ENCODE peak calls at places on chromosome 21, in six cellular contexts. U is PC-9, T is MM.1S, V is PC-3, P is SK-N-SH, Q is GM23248. X is an unnamed sample. For H4K20me1, H3F3A and H3K4me1, the result is how much of the 10 kb centered on the place peaks cover.

GRCh38 chr21:45302082-45303061 is 14.7 kb upstream of the POFUT2 start:
- DNase-seq in T (peak), U (no peak), Q (no peak), V (no peak), P (no peak), X (no peak)

GRCh38 chr21:45523411-45524101 is 18.7 kb downstream of the SLC19A1 start:
- DNase-seq in T (no peak), Q (no peak), P (no peak), U (no peak), V (no peak), X (no peak)

GRCh38 chr21:36388835-36389234 is 3.6 kb downstream of the CHAF1B start:
- DNase-seq in Q (peak), T (no peak), P (peak), U (no peak), V (no peak), X (peak)

GRCh38 chr21:44930543-44930981 is 9.3 kb upstream of the SLX9 start:
- DNase-seq in P (no peak), U (no peak), V (peak), Q (peak), T (no peak), X (no peak)

GRCh38 chr21:40454057-40454456 is 392.9 kb downstream of the DSCAM start:
- DNase-seq in Q (no peak), U (no peak), T (peak), P (no peak), V (no peak), X (no peak)

GRCh38 chr21:25961042-25961441 is 209.5 kb downstream of the APP start:
- DNase-seq in Q (no peak), T (peak), V (no peak), P (no peak), U (no peak), X (peak)

GRCh38 chr21:45948576-45949141 is 32.9 kb upstream of the COL6A1 start:
- DNase-seq in V (no peak), Q (no peak), U (no peak), P (no peak), T (no peak), X (no peak)

GRCh38 chr21:43815107-43815742 is 25.8 kb downstream of the RRP1 start:
- DNase-seq in T (no peak), Q (no peak), U (no peak), P (no peak), V (no peak), X (peak)

GRCh38 chr21:45405271-45405818 is 380 bp downstream of the COL18A1 start:
- DNase-seq in T (no peak), P (peak), U (no peak), Q (peak), V (peak), X (peak)

GRCh38 chr21:46369520-46370235 is 45.7 kb downstream of the PCNT start:
- DNase-seq in U (no peak), P (no peak), V (no peak), T (peak), Q (no peak), X (no peak)

GRCh38 chr21:28099296-28099695 is 893.4 kb downstream of the LTN1 start:
- DNase-seq in Q (no peak), P (no peak), V (no peak), U (no peak), T (no peak), X (no peak)

GRCh38 chr21:43917515-43918384 is 52.7 kb downstream of the AGPAT3 start:
- DNase-seq in T (peak), Q (no peak), U (no peak), V (peak), P (no peak), X (no peak)

GRCh38 chr21:46180079-46180722 is 4.1 kb downstream of the SPATC1L start:
- DNase-seq in T (no peak), Q (no peak), V (no peak), U (no peak), P (no peak), X (no peak)

GRCh38 chr21:32061755-32062154 is 188.9 kb downstream of the HUNK start:
- DNase-seq in T (no peak), U (no peak), Q (no peak), V (no peak), P (no peak), X (no peak)

GRCh38 chr21:45309069-45309521 is 21.4 kb upstream of the POFUT2 start:
- DNase-seq in T (peak), V (peak), Q (peak), U (no peak), P (peak), X (peak)

GRCh38 chr21:35981514-35982070 is 78.7 kb downstream of the SETD4 start:
- DNase-seq in Q (peak), T (no peak), P (no peak), V (no peak), U (no peak), X (no peak)

GRCh38 chr21:26800001-26800400 is 45.2 kb downstream of the ADAMTS1 start:
- DNase-seq in V (no peak), P (no peak), T (no peak), Q (peak), U (no peak), X (no peak)

GRCh38 chr21:44502559-44502958 is 37.4 kb downstream of the KRTAP10-1 start:
- DNase-seq in Q (no peak), U (no peak), V (no peak), T (no peak), P (no peak), X (no peak)

GRCh38 chr21:17071093-17071492 is 441.8 kb upstream of the CXADR start:
- DNase-seq in P (no peak), T (no peak), Q (no peak), U (no peak), V (no peak), X (no peak)

GRCh38 chr21:46253610-46254124 is 25.1 kb upstream of the LSS start:
- DNase-seq in Q (peak), P (no peak), T (no peak), U (no peak), V (no peak), X (no peak)

GRCh38 chr21:26169061-26169610 is 1.4 kb downstream of the APP start:
- DNase-seq in T (peak), Q (peak), U (no peak), P (peak), V (peak), X (peak)

GRCh38 chr21:45406801-45407628 is 2.0 kb downstream of the COL18A1 start:
- DNase-seq in U (no peak), Q (peak), P (no peak), V (no peak), T (no peak), X (peak)

GRCh38 chr21:45973475-45974072 is 8.0 kb upstream of the COL6A1 start:
- DNase-seq in P (peak), V (peak), T (peak), U (no peak), Q (peak), X (peak)

GRCh38 chr21:45286671-45287437 is 841 bp downstream of the POFUT2 start:
- DNase-seq in T (no peak), U (no peak), V (no peak), Q (peak), P (peak), X (peak)

GRCh38 chr21:45001134-45002095 is 61.6 kb downstream of the SLX9 start:
- DNase-seq in T (no peak), Q (peak), P (no peak), U (peak), V (peak), X (no peak)

GRCh38 chr21:26842300-26842699 is 2.9 kb downstream of the ADAMTS1 start:
- DNase-seq in P (no peak), V (peak), U (no peak), T (no peak), Q (peak), X (no peak)

GRCh38 chr21:44449473-44450363 is 5.6 kb upstream of the LRRC3 start:
- DNase-seq in T (no peak), P (peak), Q (no peak), U (no peak), V (no peak), X (no peak)

GRCh38 chr21:32772281-32773047 is 909 bp upstream of the PAXBP1 start:
- DNase-seq in P (peak), V (peak), Q (peak), T (peak), U (peak), X (peak)

GRCh38 chr21:23960769-23961168 is 1646.5 kb downstream of the MRPL39 start:
- DNase-seq in T (no peak), U (no peak), P (no peak), Q (no peak), V (peak), X (no peak)

GRCh38 chr21:21397464-21397863 is 399.3 kb downstream of the NCAM2 start:
- DNase-seq in V (no peak), Q (no peak), U (no peak), P (no peak), T (no peak), X (no peak)

GRCh38 chr21:45575304-45575992 is 33.2 kb upstream of the SLC19A1 start:
- DNase-seq in U (no peak), Q (no peak), V (no peak), P (peak), T (no peak), X (no peak)

GRCh38 chr21:17585875-17586450 is 26.7 kb downstream of the BTG3 start:
- DNase-seq in T (peak), Q (peak), U (peak), V (peak), P (peak), X (peak)

GRCh38 chr21:31173881-31174555 is 135.7 kb upstream of the KRTAP19-8 start:
- DNase-seq in V (no peak), U (no peak), P (peak), T (no peak), Q (no peak), X (peak)

GRCh38 chr21:25638634-25639166 is 358 bp upstream of the JAM2 start:
- DNase-seq in V (no peak), T (no peak), P (no peak), U (no peak), Q (peak), X (no peak)

GRCh38 chr21:44960141-44961092 is 20.6 kb downstream of the SLX9 start:
- DNase-seq in P (no peak), U (no peak), V (no peak), T (no peak), Q (no peak), X (no peak)

GRCh38 chr21:37431243-37431642 is 64.7 kb downstream of the DYRK1A start:
- DNase-seq in P (no peak), V (no peak), T (no peak), Q (no peak), U (no peak), X (no peak)
- H4K20me1 ChIP-seq in P (half or more), V (under half), T (under half), Q (under half), U (under half), X (half or more)

DNA sequence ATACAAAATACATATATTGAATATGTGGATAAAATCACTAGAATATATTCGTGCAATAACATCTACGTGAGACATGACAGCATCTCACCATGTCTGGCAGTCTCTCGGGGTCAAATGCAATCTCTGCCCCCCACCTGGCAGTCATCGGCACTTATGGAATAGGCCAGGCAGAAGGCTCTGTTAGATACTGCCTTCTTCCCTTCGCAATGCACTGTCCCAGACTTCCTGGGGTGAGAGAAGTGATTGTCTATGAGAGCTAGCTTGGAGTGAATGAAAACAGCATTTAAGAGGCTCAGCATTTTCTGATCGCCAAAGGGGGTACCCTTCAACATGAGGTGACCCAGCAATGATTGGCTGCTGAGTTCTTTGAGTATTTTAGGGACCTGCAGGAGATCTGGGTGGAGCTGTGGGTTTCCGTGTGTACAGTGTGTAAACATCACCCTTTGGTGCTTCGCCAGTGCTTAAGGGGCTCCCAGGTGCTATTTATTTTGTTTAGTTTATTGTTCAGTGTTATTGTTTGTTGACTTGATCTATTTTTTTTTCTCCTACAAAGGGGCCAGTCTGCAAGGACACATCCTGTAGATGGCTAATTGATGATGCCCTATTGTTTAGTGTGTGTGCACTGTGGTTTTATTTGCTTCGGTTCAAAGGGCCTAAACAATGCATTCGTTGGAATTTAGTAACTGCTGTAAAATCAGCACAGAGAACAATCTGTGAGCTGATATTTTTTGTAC is 10.2 kb downstream of the ERG start:
- DNase-seq in T (no peak), P (no peak), Q (no peak), U (no peak), V (peak), X (no peak)
- H3F3A ChIP-seq in T (under half), P (under half), Q (under half), U (under half), V (under half), X (under half)

DNA sequence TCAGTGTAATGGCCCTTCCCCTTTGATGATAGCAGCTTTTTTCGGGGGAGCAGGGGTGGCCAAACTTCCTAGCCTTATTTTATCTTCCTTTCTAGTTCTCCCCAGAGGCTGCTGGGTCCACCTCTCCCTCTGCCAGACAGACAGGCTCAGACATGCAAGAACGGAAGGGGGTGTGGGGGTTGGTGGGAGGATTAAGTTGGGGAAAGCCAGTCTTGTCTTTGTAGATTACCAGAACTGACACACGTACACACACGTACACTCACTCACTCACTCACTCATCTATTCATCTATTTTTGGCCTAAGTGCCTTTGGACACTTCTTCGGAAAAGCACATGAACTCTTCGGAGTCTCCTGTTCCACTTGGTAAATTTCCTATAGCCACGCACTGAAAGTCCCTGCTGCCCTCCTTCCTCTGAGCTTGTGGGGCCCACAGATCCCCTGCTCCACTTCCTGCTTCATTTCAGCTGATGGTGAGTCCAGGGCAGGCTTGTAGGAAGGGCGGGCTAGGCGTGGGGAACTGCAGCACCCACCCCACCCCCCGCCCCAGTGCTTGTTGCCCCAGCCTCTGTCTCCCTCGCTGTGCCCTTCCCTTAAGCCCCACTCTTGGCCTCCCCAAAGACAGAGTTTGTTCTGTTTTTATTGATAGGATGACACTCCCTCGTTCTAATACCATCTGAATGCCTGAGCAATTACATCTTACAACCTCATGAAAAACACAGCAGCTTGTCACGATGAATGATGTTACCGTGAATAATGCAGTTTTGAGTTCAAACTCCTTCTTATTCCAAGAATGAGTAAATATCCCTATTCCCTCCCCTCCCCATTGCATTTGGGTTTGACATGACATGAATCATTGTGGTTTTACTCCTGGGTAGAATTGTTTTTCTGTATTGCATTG is 60.7 kb upstream of the ATP5PO start:
- DNase-seq in V (peak), P (no peak), U (peak), Q (peak), T (no peak), X (no peak)
- H3K4me1 ChIP-seq in V (under half), P (under half), U (under half), Q (under half), T (under half), X (under half)

DNA sequence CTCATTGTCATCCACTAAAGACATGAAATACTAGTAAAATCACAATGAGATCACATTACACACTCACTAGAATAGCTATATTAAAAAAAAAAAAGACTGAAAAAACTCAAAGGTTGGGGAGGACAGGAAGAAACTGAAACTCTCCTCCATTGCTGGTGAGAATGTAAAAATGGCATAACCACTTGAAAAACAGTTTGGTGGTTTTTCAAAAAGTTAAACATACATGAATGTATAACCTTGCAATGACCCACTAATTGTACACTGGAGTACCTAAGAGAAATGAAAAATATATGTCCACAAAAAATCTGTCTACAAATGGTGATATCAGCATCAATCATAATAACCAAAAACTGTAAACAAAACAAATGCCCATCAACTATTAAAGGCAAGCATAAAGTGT is 44.0 kb downstream of the NRIP1 start:
- DNase-seq in V (no peak), Q (no peak), T (no peak), U (no peak), P (no peak), X (no peak)
- H4K20me1 ChIP-seq in V (under half), Q (under half), T (under half), U (under half), P (under half), X (half or more)

GRCh38 chr21:41863439-41863740 is 15.8 kb downstream of the PRDM15 start:
- DNase-seq in P (no peak), V (no peak), Q (no peak), U (no peak), T (no peak), X (no peak)

GRCh38 chr21:41859297-41859980 is 19.7 kb downstream of the PRDM15 start:
- DNase-seq in U (no peak), V (no peak), Q (no peak), T (no peak), P (no peak), X (no peak)

GRCh38 chr21:41861255-41861654 is 17.9 kb downstream of the PRDM15 start:
- DNase-seq in T (no peak), P (no peak), Q (no peak), V (no peak), U (no peak), X (no peak)

GRCh38 chr21:41864311-41865001 is 14.7 kb downstream of the PRDM15 start:
- DNase-seq in U (no peak), V (no peak), P (no peak), T (peak), Q (no peak), X (no peak)

GRCh38 chr21:41861987-41862386 is 17.2 kb downstream of the PRDM15 start:
- DNase-seq in P (no peak), U (no peak), Q (no peak), V (no peak), T (no peak), X (no peak)
- H3F3A ChIP-seq in P (under half), U (under half), Q (under half), V (under half), T (under half), X (under half)

GRCh38 chr21:34075760-34076159 is 2.4 kb downstream of the MRPS6 start:
- DNase-seq in P (no peak), V (no peak), Q (peak), T (no peak), U (no peak), X (no peak)

GRCh38 chr21:34075099-34075425 is 1.7 kb downstream of the MRPS6 start:
- DNase-seq in P (no peak), T (no peak), Q (no peak), V (no peak), U (no peak), X (no peak)

GRCh38 chr21:34078915-34079314 is 5.5 kb downstream of the MRPS6 start:
- DNase-seq in Q (no peak), V (peak), U (no peak), T (no peak), P (no peak), X (no peak)

GRCh38 chr21:34077888-34078287 is 4.5 kb downstream of the MRPS6 start:
- DNase-seq in T (no peak), Q (no peak), U (no peak), V (no peak), P (no peak), X (no peak)

DNA sequence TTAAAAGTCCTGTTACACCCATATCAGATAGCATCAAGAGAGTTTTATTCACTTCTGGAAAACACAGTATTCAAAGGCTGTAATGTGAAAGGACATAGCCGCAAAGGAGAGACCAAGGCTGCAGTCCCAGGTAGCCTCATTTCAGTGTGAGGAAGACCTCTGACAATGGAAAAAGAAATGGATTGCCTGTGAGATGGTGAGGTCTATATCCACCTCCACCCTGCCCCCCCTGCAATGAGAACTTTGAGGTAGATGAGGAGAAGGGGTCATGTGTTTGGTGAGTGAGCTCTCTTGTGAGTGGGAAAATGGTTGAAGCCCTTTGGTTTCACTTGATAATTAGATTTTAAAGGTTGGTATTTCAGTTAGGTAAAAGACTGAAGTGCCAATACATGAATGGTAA is 3.5 kb downstream of the MRPS6 start:
- DNase-seq in T (no peak), V (no peak), P (no peak), Q (no peak), U (no peak), X (no peak)
- H3K4me1 ChIP-seq in T (under half), V (half or more), P (under half), Q (under half), U (under half), X (half or more)

GRCh38 chr21:15001113-15001512 is 63.7 kb downstream of the NRIP1 start:
- DNase-seq in T (no peak), Q (no peak), P (no peak), V (no peak), U (no peak), X (no peak)
- H4K20me1 ChIP-seq in T (under half), Q (under half), P (under half), V (under half), U (under half), X (half or more)

GRCh38 chr21:42063578-42064521 is 7.3 kb upstream of the UMODL1 start:
- DNase-seq in P (no peak), V (peak), Q (no peak), T (peak), U (peak), X (peak)
- H3F3A ChIP-seq in P (under half), V (under half), Q (under half), T (half or more), U (under half), X (under half)

X was measured in neural progenitor cell.